ENCODE peak calls at places on chromosome 21, in nine cellular contexts. One of them, this sample, is unnamed. For H3K4me1, the result is how much of the 10 kb centered on the place peaks cover.

GRCh38 chr21:33011462-33011861 is 14.3 kb upstream of the OLIG2 start:
- DNase-seq in heart right ventricle: no peak
- DNase-seq in pancreas: no peak
- DNase-seq in GM23338: no peak
- DNase-seq in fibroblast of lung: peak
- DNase-seq in ovary: no peak
- DNase-seq in HCT116: peak
- DNase-seq in left lung: no peak
- DNase-seq in right lobe of liver: no peak
- DNase-seq in this sample: no peak

GRCh38 chr21:46081022-46081861 is 16.7 kb upstream of the COL6A2 start:
- DNase-seq in heart right ventricle: no peak
- DNase-seq in pancreas: no peak
- DNase-seq in GM23338: no peak
- DNase-seq in fibroblast of lung: no peak
- DNase-seq in ovary: peak
- DNase-seq in HCT116: no peak
- DNase-seq in left lung: peak
- DNase-seq in right lobe of liver: no peak
- DNase-seq in this sample: peak

GRCh38 chr21:26811031-26811430 is 34.2 kb downstream of the ADAMTS1 start:
- DNase-seq in heart right ventricle: no peak
- DNase-seq in pancreas: no peak
- DNase-seq in GM23338: no peak
- DNase-seq in fibroblast of lung: no peak
- DNase-seq in ovary: no peak
- DNase-seq in HCT116: no peak
- DNase-seq in left lung: no peak
- DNase-seq in right lobe of liver: no peak
- DNase-seq in this sample: no peak

GRCh38 chr21:33433425-33434114 is 30.4 kb downstream of the IFNGR2 start:
- DNase-seq in heart right ventricle: no peak
- DNase-seq in pancreas: no peak
- DNase-seq in GM23338: no peak
- DNase-seq in fibroblast of lung: no peak
- DNase-seq in ovary: peak
- DNase-seq in HCT116: no peak
- DNase-seq in left lung: no peak
- DNase-seq in right lobe of liver: no peak
- DNase-seq in this sample: no peak

GRCh38 chr21:33071878-33072306 is 2.0 kb downstream of the OLIG1 start:
- DNase-seq in heart right ventricle: no peak
- DNase-seq in pancreas: no peak
- DNase-seq in GM23338: peak
- DNase-seq in fibroblast of lung: peak
- DNase-seq in ovary: no peak
- DNase-seq in HCT116: no peak
- DNase-seq in left lung: peak
- DNase-seq in right lobe of liver: no peak
- DNase-seq in this sample: no peak

GRCh38 chr21:23887709-23888303 is 1719.5 kb downstream of the MRPL39 start:
- DNase-seq in heart right ventricle: no peak
- DNase-seq in pancreas: no peak
- DNase-seq in GM23338: no peak
- DNase-seq in fibroblast of lung: no peak
- DNase-seq in ovary: no peak
- DNase-seq in HCT116: no peak
- DNase-seq in left lung: no peak
- DNase-seq in right lobe of liver: no peak
- DNase-seq in this sample: no peak

GRCh38 chr21:22885614-22886013 is 1887.4 kb downstream of the NCAM2 start:
- DNase-seq in heart right ventricle: no peak
- DNase-seq in pancreas: no peak
- DNase-seq in GM23338: no peak
- DNase-seq in fibroblast of lung: no peak
- DNase-seq in ovary: no peak
- DNase-seq in HCT116: no peak
- DNase-seq in left lung: no peak
- DNase-seq in right lobe of liver: no peak
- DNase-seq in this sample: no peak

GRCh38 chr21:33403786-33404571 is 766 bp downstream of the IFNGR2 start:
- DNase-seq in heart right ventricle: peak
- DNase-seq in pancreas: peak
- DNase-seq in GM23338: peak
- DNase-seq in fibroblast of lung: peak
- DNase-seq in ovary: peak
- DNase-seq in HCT116: no peak
- DNase-seq in left lung: peak
- DNase-seq in right lobe of liver: peak
- DNase-seq in this sample: peak

GRCh38 chr21:33622253-33622652 is 19.3 kb downstream of the CRYZL1 start:
- DNase-seq in heart right ventricle: no peak
- DNase-seq in pancreas: no peak
- DNase-seq in GM23338: peak
- DNase-seq in fibroblast of lung: no peak
- DNase-seq in ovary: no peak
- DNase-seq in HCT116: no peak
- DNase-seq in left lung: no peak
- DNase-seq in right lobe of liver: no peak
- DNase-seq in this sample: no peak

GRCh38 chr21:30306821-30307330 is 13.2 kb downstream of the KRTAP26-1 start:
- DNase-seq in heart right ventricle: no peak
- DNase-seq in pancreas: peak
- DNase-seq in GM23338: no peak
- DNase-seq in fibroblast of lung: no peak
- DNase-seq in ovary: no peak
- DNase-seq in HCT116: no peak
- DNase-seq in left lung: no peak
- DNase-seq in right lobe of liver: no peak
- DNase-seq in this sample: no peak

GRCh38 chr21:22536511-22536910 is 1538.3 kb downstream of the NCAM2 start:
- DNase-seq in heart right ventricle: no peak
- DNase-seq in pancreas: no peak
- DNase-seq in GM23338: no peak
- DNase-seq in fibroblast of lung: no peak
- DNase-seq in ovary: no peak
- DNase-seq in HCT116: no peak
- DNase-seq in left lung: no peak
- DNase-seq in right lobe of liver: no peak
- DNase-seq in this sample: no peak

GRCh38 chr21:24895885-24896734 is 711.2 kb downstream of the MRPL39 start:
- DNase-seq in heart right ventricle: no peak
- DNase-seq in pancreas: no peak
- DNase-seq in GM23338: peak
- DNase-seq in fibroblast of lung: peak
- DNase-seq in ovary: peak
- DNase-seq in HCT116: no peak
- DNase-seq in left lung: no peak
- DNase-seq in right lobe of liver: no peak
- DNase-seq in this sample: no peak

GRCh38 chr21:32214654-32215305 is 64.1 kb downstream of the MIS18A start:
- DNase-seq in heart right ventricle: no peak
- DNase-seq in pancreas: no peak
- DNase-seq in GM23338: no peak
- DNase-seq in fibroblast of lung: no peak
- DNase-seq in ovary: no peak
- DNase-seq in HCT116: no peak
- DNase-seq in left lung: no peak
- DNase-seq in right lobe of liver: no peak
- DNase-seq in this sample: no peak

GRCh38 chr21:36691539-36692124 is 7.3 kb upstream of the SIM2 start:
- DNase-seq in heart right ventricle: no peak
- DNase-seq in pancreas: no peak
- DNase-seq in GM23338: peak
- DNase-seq in fibroblast of lung: no peak
- DNase-seq in ovary: no peak
- DNase-seq in HCT116: no peak
- DNase-seq in left lung: peak
- DNase-seq in right lobe of liver: no peak
- DNase-seq in this sample: no peak

GRCh38 chr21:27213328-27213727 is 246.4 kb upstream of the ADAMTS5 start:
- DNase-seq in heart right ventricle: no peak
- DNase-seq in pancreas: no peak
- DNase-seq in GM23338: peak
- DNase-seq in fibroblast of lung: no peak
- DNase-seq in ovary: no peak
- DNase-seq in HCT116: no peak
- DNase-seq in left lung: no peak
- DNase-seq in right lobe of liver: no peak
- DNase-seq in this sample: no peak

GRCh38 chr21:45579383-45580180 is 37.3 kb upstream of the SLC19A1 start:
- DNase-seq in heart right ventricle: no peak
- DNase-seq in pancreas: no peak
- DNase-seq in GM23338: no peak
- DNase-seq in fibroblast of lung: no peak
- DNase-seq in ovary: no peak
- DNase-seq in HCT116: no peak
- DNase-seq in left lung: no peak
- DNase-seq in right lobe of liver: no peak
- DNase-seq in this sample: peak

GRCh38 chr21:25508364-25508763 is 98.9 kb downstream of the MRPL39 start:
- DNase-seq in heart right ventricle: no peak
- DNase-seq in pancreas: no peak
- DNase-seq in GM23338: peak
- DNase-seq in fibroblast of lung: peak
- DNase-seq in ovary: no peak
- DNase-seq in HCT116: no peak
- DNase-seq in left lung: no peak
- DNase-seq in right lobe of liver: no peak
- DNase-seq in this sample: no peak

GRCh38 chr21:45409466-45410150 is 4.6 kb downstream of the COL18A1 start:
- DNase-seq in heart right ventricle: peak
- DNase-seq in pancreas: no peak
- DNase-seq in GM23338: no peak
- DNase-seq in fibroblast of lung: peak
- DNase-seq in ovary: peak
- DNase-seq in HCT116: no peak
- DNase-seq in left lung: peak
- DNase-seq in right lobe of liver: peak
- DNase-seq in this sample: peak

GRCh38 chr21:46543306-46543705 is 61.6 kb downstream of the S100B start:
- DNase-seq in heart right ventricle: no peak
- DNase-seq in pancreas: no peak
- DNase-seq in GM23338: no peak
- DNase-seq in fibroblast of lung: no peak
- DNase-seq in ovary: no peak
- DNase-seq in HCT116: no peak
- DNase-seq in left lung: no peak
- DNase-seq in right lobe of liver: no peak
- DNase-seq in this sample: peak

GRCh38 chr21:32826317-32827167 is 55.0 kb upstream of the PAXBP1 start:
- DNase-seq in heart right ventricle: peak
- DNase-seq in pancreas: peak
- DNase-seq in GM23338: peak
- DNase-seq in fibroblast of lung: peak
- DNase-seq in ovary: peak
- DNase-seq in HCT116: peak
- DNase-seq in left lung: no peak
- DNase-seq in right lobe of liver: no peak
- DNase-seq in this sample: no peak

GRCh38 chr21:44094832-44095231 is 12.4 kb upstream of the PWP2 start:
- DNase-seq in heart right ventricle: no peak
- DNase-seq in pancreas: no peak
- DNase-seq in GM23338: no peak
- DNase-seq in fibroblast of lung: no peak
- DNase-seq in ovary: no peak
- DNase-seq in HCT116: no peak
- DNase-seq in left lung: no peak
- DNase-seq in right lobe of liver: no peak
- DNase-seq in this sample: no peak

GRCh38 chr21:37811711-37812110 is 104.5 kb downstream of the KCNJ6 start:
- DNase-seq in heart right ventricle: no peak
- DNase-seq in pancreas: no peak
- DNase-seq in GM23338: no peak
- DNase-seq in fibroblast of lung: no peak
- DNase-seq in ovary: no peak
- DNase-seq in HCT116: no peak
- DNase-seq in left lung: no peak
- DNase-seq in right lobe of liver: no peak
- DNase-seq in this sample: no peak

GRCh38 chr21:41923641-41924342 is 30.0 kb downstream of the C2CD2 start:
- DNase-seq in heart right ventricle: no peak
- DNase-seq in pancreas: no peak
- DNase-seq in GM23338: no peak
- DNase-seq in fibroblast of lung: peak
- DNase-seq in ovary: peak
- DNase-seq in HCT116: no peak
- DNase-seq in left lung: no peak
- DNase-seq in right lobe of liver: no peak
- DNase-seq in this sample: peak
- H3K4me1 ChIP-seq in heart right ventricle: under half
- H3K4me1 ChIP-seq in pancreas: under half
- H3K4me1 ChIP-seq in GM23338: under half
- H3K4me1 ChIP-seq in fibroblast of lung: under half
- H3K4me1 ChIP-seq in ovary: under half
- H3K4me1 ChIP-seq in HCT116: under half
- H3K4me1 ChIP-seq in left lung: under half
- H3K4me1 ChIP-seq in right lobe of liver: under half
- H3K4me1 ChIP-seq in this sample: under half

GRCh38 chr21:34733866-34734265 is 65.1 kb downstream of the CLIC6 start:
- DNase-seq in heart right ventricle: no peak
- DNase-seq in pancreas: no peak
- DNase-seq in GM23338: no peak
- DNase-seq in fibroblast of lung: peak
- DNase-seq in ovary: no peak
- DNase-seq in HCT116: no peak
- DNase-seq in left lung: no peak
- DNase-seq in right lobe of liver: no peak
- DNase-seq in this sample: no peak
- TF ChIP-seq CTCF in heart right ventricle: no peak
- TF ChIP-seq CTCF in pancreas: no peak
- TF ChIP-seq CTCF in GM23338: no peak
- TF ChIP-seq CTCF in fibroblast of lung: no peak
- TF ChIP-seq CTCF in ovary: no peak
- TF ChIP-seq CTCF in HCT116: no peak
- TF ChIP-seq CTCF in left lung: no peak
- TF ChIP-seq CTCF in right lobe of liver: no peak
- TF ChIP-seq CTCF in this sample: no peak

GRCh38 chr21:19440792-19441494 is 1037.4 kb upstream of the TMPRSS15 start:
- DNase-seq in heart right ventricle: no peak
- DNase-seq in pancreas: peak
- DNase-seq in GM23338: no peak
- DNase-seq in fibroblast of lung: no peak
- DNase-seq in ovary: no peak
- DNase-seq in HCT116: no peak
- DNase-seq in left lung: no peak
- DNase-seq in right lobe of liver: no peak
- DNase-seq in this sample: no peak
- H3K27ac ChIP-seq in heart right ventricle: no peak
- H3K27ac ChIP-seq in pancreas: peak
- H3K27ac ChIP-seq in GM23338: no peak
- H3K27ac ChIP-seq in fibroblast of lung: no peak
- H3K27ac ChIP-seq in ovary: no peak
- H3K27ac ChIP-seq in HCT116: no peak
- H3K27ac ChIP-seq in left lung: no peak
- H3K27ac ChIP-seq in right lobe of liver: no peak
- H3K27ac ChIP-seq in this sample: no peak

DNA sequence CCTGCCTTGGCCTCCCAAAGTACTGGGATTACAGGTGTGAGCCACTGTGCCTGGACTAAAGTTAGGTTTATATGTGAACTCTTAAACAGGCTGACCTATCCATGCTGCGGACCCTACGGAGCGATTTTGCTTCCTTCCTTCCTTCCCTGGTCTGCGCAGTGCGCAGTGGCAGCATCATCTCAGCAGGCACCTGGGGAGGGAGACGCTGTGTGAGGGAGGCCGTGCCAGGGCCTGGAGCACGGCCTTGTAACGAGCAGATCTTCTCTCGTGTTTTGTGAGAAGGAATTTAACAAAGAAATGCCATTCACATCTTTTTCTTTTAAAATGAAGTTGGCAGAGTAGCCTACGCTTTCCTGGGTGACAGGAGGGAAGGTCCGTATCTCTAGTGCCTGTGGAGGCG is 45.8 kb downstream of the PKNOX1 start:
- DNase-seq in heart right ventricle: no peak
- DNase-seq in pancreas: no peak
- DNase-seq in GM23338: no peak
- DNase-seq in fibroblast of lung: no peak
- DNase-seq in ovary: no peak
- DNase-seq in HCT116: no peak
- DNase-seq in left lung: no peak
- DNase-seq in right lobe of liver: no peak
- DNase-seq in this sample: no peak
- H3K4me1 ChIP-seq in heart right ventricle: under half
- H3K4me1 ChIP-seq in pancreas: under half
- H3K4me1 ChIP-seq in GM23338: under half
- H3K4me1 ChIP-seq in fibroblast of lung: under half
- H3K4me1 ChIP-seq in ovary: under half
- H3K4me1 ChIP-seq in HCT116: under half
- H3K4me1 ChIP-seq in left lung: under half
- H3K4me1 ChIP-seq in right lobe of liver: under half
- H3K4me1 ChIP-seq in this sample: under half